ENCODE peak calls at places on chromosomes 1 and 21, in four cellular contexts. V is HCT116, H is A673, S is GM23248. I is an unnamed sample.

GRCh38 chr1:27318137-27318536 is 3.8 kb upstream of the TMEM222 start:
- DNase-seq in H (peak; percentile 48), V (no peak), S (peak; percentile 17), I (no peak)

GRCh38 chr21:34180406-34180805 is 107.0 kb downstream of the MRPS6 start:
- DNase-seq in H (no peak), S (no peak), V (no peak), I (no peak)

GRCh38 chr1:235041201-235041600 is 87.4 kb downstream of the TOMM20 start:
- DNase-seq in H (no peak), V (no peak), S (no peak), I (no peak)

GRCh38 chr1:9193226-9193625 is 41.3 kb upstream of the H6PD start:
- DNase-seq in S (peak; percentile 68), H (no peak), V (no peak), I (no peak)

GRCh38 chr1:115912116-115912515 is 64.2 kb upstream of the SLC22A15 start:
- DNase-seq in V (no peak), S (no peak), H (no peak), I (no peak)

GRCh38 chr1:42860339-42861013 is 14.1 kb downstream of the ZNF691 start:
- DNase-seq in S (no peak), H (no peak), V (no peak), I (no peak)

GRCh38 chr1:162823231-162823630 is 32.7 kb downstream of the HSD17B7 start:
- DNase-seq in H (peak; percentile 39), S (no peak), V (no peak), I (no peak)

GRCh38 chr1:156705321-156705917 is at the start of gene CRABP2:
- DNase-seq in V (no peak), S (peak; percentile 62), H (peak; percentile 53), I (no peak)

GRCh38 chr21:32771134-32771523 is 426 bp downstream of the PAXBP1 start:
- DNase-seq in V (no peak), H (peak; percentile 56), S (peak; percentile 86), I (no peak)

GRCh38 chr1:30749691-30750583 is 7.6 kb downstream of the LAPTM5 start:
- DNase-seq in H (no peak), V (no peak), S (no peak), I (no peak)

GRCh38 chr1:63718464-63719075 is 55.2 kb upstream of the ROR1 start:
- DNase-seq in H (no peak), S (peak; percentile 12), V (no peak), I (no peak)

GRCh38 chr1:235060607-235061470 is 67.8 kb downstream of the TOMM20 start:
- DNase-seq in S (peak; percentile 64), H (no peak), V (no peak), I (no peak)

GRCh38 chr1:66302810-66303209 is 231.1 kb upstream of the SGIP1 start:
- DNase-seq in S (no peak), H (no peak), V (no peak), I (no peak)

GRCh38 chr1:196209265-196209664 is 399.0 kb downstream of the KCNT2 start:
- DNase-seq in S (peak; percentile 6), H (no peak), V (no peak), I (no peak)

GRCh38 chr1:61116421-61116820 is 34.1 kb downstream of the NFIA start:
- DNase-seq in S (peak; percentile 31), V (no peak), H (no peak), I (no peak)

GRCh38 chr1:26010800-26011199 is 10.8 kb upstream of the EXTL1 start:
- DNase-seq in S (no peak), H (no peak), V (no peak), I (no peak)

GRCh38 chr1:200258447-200259375 is 151.1 kb downstream of the ZNF281 start:
- DNase-seq in H (peak; percentile 52), S (peak; percentile 45), V (peak; percentile 39), I (no peak)

GRCh38 chr1:104906141-104906540 is 1156.4 kb downstream of the AMY1C start:
- DNase-seq in S (no peak), V (no peak), H (no peak), I (no peak)

GRCh38 chr21:38495242-38495641 is 3.0 kb downstream of the ERG start:
- DNase-seq in V (no peak), H (no peak), S (no peak), I (no peak)
- TF ChIP-seq EZH2 in V (no peak), H (no peak), S (no peak), I (no peak)

DNA sequence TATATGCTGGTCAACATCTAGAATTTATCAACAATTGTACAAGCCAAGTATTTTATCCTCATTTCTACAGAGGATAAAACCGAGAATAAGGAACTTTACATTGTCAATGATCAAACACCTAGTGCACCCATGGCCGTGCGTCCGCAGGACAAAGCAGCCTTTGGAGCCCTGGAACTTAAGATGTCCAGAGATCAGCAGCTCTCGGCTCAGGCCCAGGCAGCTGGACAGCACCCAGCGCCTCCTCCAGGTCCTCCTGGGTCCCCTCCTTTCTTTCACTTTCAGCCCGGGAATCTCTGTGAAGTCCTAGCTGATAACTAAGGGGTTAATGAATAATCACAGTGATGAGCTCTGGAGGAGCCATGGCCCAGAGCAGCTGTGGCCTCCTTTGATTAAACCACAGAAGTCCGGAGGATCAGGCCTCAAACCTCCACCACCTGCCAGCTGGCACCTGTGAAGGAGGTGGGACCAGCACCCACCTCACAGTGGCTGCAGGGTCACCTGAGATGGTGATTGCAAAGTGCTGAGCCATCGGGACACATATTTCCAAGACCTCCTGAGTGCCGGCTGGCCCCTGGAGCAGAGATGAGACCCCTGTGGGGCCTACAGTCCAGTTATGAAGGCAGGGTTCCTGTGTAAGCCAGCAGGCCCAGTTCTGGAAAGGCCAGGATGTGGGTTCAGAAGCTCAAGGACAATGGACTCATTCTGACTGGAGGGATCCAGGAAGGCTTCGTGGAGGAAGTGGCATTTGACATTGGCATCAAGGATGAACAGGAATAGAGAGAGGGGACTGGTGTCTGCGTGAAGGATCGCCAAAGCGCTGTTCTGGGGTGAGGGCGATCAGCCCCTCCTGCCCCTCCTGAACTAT is 11.6 kb upstream of the SAMD11 start:
- DNase-seq in V (no peak), H (no peak), S (no peak), I (no peak)
- TF ChIP-seq EZH2 in V (no peak), H (no peak), S (no peak), I (peak; percentile 37)

GRCh38 chr1:236065509-236066005 is 667 bp upstream of the NID1 start:
- DNase-seq in V (no peak), H (no peak), S (peak; percentile 14), I (no peak)

GRCh38 chr1:236063919-236064673 is 794 bp downstream of the NID1 start:
- DNase-seq in S (peak; percentile 80), H (no peak), V (no peak), I (peak; percentile 61)

GRCh38 chr1:236063551-236063918 is 1.4 kb downstream of the NID1 start:
- DNase-seq in S (no peak), V (no peak), H (no peak), I (no peak)

GRCh38 chr1:236066054-236066453 is 1.2 kb upstream of the NID1 start:
- DNase-seq in V (no peak), H (no peak), S (no peak), I (no peak)

GRCh38 chr1:236064674-236065508 is at the start of gene NID1:
- DNase-seq in S (peak; percentile 82), V (no peak), H (peak; percentile 26), I (peak; percentile 39)
- TF ChIP-seq EZH2 in S (no peak), V (no peak), H (no peak), I (peak; percentile 37)

DNA sequence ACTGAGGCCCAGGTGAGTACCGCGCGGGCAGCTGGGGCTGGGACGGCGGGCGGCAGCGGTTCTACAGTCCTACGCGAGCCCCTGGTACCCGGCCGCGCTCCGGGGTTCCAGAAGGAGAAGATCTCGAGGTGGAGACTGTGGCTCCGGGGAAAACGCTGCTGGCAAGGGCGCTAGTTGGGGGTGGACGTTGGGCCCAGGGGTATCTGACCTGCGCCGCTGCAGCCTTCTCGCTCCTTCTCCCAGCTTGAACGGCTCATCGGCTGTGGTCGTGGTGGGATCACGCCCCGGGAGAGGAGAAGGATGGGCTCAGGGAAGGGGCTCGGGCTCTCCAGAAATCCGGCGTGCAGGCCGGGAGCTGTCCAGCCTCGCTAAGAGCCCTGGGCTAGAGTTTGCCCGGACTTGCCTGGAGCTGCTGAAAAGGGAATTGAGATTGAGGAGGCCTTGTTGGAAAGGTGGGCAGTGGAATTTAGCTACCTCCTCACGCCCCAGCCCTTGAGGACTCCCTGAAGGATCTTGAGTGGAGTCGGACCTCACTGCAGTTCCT is 1.1 kb upstream of the POU3F1 start:
- DNase-seq in H (no peak), V (no peak), S (peak; percentile 66), I (no peak)
- TF ChIP-seq EZH2 in H (no peak), V (no peak), S (no peak), I (peak; percentile 46)

GRCh38 chr1:230498704-230499103 is 72.6 kb upstream of the PGBD5 start:
- DNase-seq in V (no peak), H (no peak), S (no peak), I (no peak)
- TF ChIP-seq EZH2 in V (no peak), H (no peak), S (no peak), I (no peak)

DNA sequence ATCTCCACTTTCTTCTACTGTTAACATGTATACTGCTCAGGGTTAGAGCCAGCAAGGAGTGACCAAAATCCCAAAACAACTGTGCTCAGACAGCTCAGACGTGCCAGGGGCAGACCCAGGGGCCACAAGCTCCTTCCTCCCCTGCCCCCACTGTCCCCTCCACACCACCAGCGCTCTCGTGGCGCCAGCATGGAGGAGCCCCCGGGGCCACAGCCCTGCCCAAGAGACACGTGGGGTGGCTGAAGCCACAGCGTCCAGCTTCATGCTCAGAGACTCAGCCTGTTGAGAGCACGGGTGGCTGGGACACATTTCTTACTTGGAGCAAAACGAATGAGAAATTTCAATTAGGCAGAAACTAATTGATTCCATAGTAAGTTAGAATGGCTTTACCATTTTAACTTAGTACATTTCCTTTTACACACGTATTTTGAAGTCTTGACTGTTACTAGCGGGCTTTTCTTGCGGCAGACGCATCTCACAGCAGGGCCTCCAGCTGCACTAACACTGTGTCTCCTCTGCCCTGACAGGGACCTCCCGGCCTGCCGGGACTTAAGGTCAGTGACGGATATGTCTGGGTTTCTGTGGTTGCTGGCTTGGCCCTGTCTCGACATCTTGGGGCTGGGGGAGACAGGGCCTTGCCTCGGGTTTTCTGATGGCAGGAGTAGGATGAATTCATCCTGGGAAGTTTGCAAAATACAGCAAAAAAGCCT is 54.2 kb downstream of the SLC19A1 start:
- DNase-seq in H (no peak), V (no peak), S (no peak), I (no peak)
- TF ChIP-seq EZH2 in H (no peak), V (no peak), S (no peak), I (no peak)

GRCh38 chr1:69568435-69569280 is 936 bp downstream of the LRRC7 start:
- DNase-seq in H (no peak), S (peak; percentile 34), V (no peak), I (no peak)

GRCh38 chr1:69572921-69573320 is 5.2 kb downstream of the LRRC7 start:
- DNase-seq in H (no peak), S (no peak), V (no peak), I (no peak)

GRCh38 chr1:69569983-69570755 is 2.4 kb downstream of the LRRC7 start:
- DNase-seq in V (no peak), H (no peak), S (no peak), I (peak; percentile 46)

GRCh38 chr1:69567847-69568434 is at the start of gene LRRC7:
- DNase-seq in S (peak; percentile 31), H (peak; percentile 38), V (no peak), I (peak; percentile 72)

GRCh38 chr1:69569281-69569970 is 1.7 kb downstream of the LRRC7 start:
- DNase-seq in S (no peak), H (no peak), V (no peak), I (no peak)
- TF ChIP-seq EZH2 in S (peak; percentile 67), H (no peak), V (no peak), I (peak; percentile 8)